ENCODE peak calls at places on chromosomes 6 and 20, in nine cellular contexts. L is breast epithelium, W is HCT116, Q is stomach, E is esophagus muscularis mucosa, U is upper lobe of left lung, S is spleen, H is sigmoid colon, C is transverse colon. K is an unnamed sample.

GRCh38 chr6:11398451-11399326 is 138.9 kb upstream of the TMEM170B start:
- DNase-seq in E (peak; percentile 12), U (no peak), C (no peak), S (no peak), Q (no peak), L (no peak), W (no peak), H (no peak), K (no peak)

GRCh38 chr6:53263915-53264314 is 84.8 kb downstream of the ELOVL5 start:
- DNase-seq in S (no peak), U (no peak), Q (no peak), W (no peak), H (no peak), L (no peak), E (no peak), C (no peak), K (no peak)

GRCh38 chr6:55052846-55053245 is 121.5 kb upstream of the HCRTR2 start:
- DNase-seq in E (no peak), H (no peak), Q (no peak), S (no peak), C (no peak), W (no peak), U (no peak), L (no peak), K (no peak)

GRCh38 chr20:59948212-59948611 is 8.0 kb downstream of the FAM217B start:
- DNase-seq in L (no peak), U (no peak), W (no peak), C (no peak), H (no peak), E (no peak), Q (no peak), S (no peak), K (no peak)

GRCh38 chr6:40631760-40632159 is 44.6 kb upstream of the LRFN2 start:
- DNase-seq in H (no peak), W (no peak), C (no peak), E (no peak), U (no peak), Q (no peak), L (no peak), S (no peak), K (no peak)

GRCh38 chr6:6927437-6928361 is 180.1 kb upstream of the RREB1 start:
- DNase-seq in L (no peak), S (peak; percentile 78), C (no peak), E (no peak), W (no peak), Q (no peak), H (no peak), U (peak; percentile 51), K (no peak)

GRCh38 chr20:5621305-5621704 is 128.9 kb upstream of the SHLD1 start:
- DNase-seq in L (peak; percentile 64), U (no peak), C (no peak), E (no peak), W (no peak), H (no peak), Q (peak; percentile 64), S (no peak), K (no peak)

GRCh38 chr6:142940487-142940886 is 4.5 kb downstream of the HIVEP2 start:
- DNase-seq in H (no peak), U (no peak), W (no peak), E (no peak), S (no peak), C (no peak), L (no peak), Q (no peak), K (no peak)

GRCh38 chr6:99568103-99568933 is at the start of gene CCNC:
- DNase-seq in U (peak; percentile 95), L (peak; percentile 92), W (peak; percentile 95), E (peak; percentile 98), Q (peak; percentile 93), C (peak; percentile 94), H (peak; percentile 97), S (peak; percentile 97), K (peak; percentile 96)

GRCh38 chr6:53461682-53462081 is 83.2 kb downstream of the GCLC start:
- DNase-seq in H (no peak), Q (no peak), E (no peak), U (no peak), W (no peak), C (peak; percentile 11), S (peak; percentile 75), L (no peak), K (no peak)

GRCh38 chr6:130070747-130071146 is 52.4 kb downstream of the L3MBTL3 start:
- DNase-seq in Q (no peak), H (no peak), E (no peak), S (no peak), L (no peak), U (no peak), W (no peak), C (no peak), K (no peak)

GRCh38 chr6:163369628-163370365 is 44.7 kb upstream of the QKI start:
- DNase-seq in E (no peak), L (no peak), U (no peak), Q (no peak), C (no peak), S (no peak), W (no peak), H (no peak), K (no peak)

GRCh38 chr6:161257778-161258457 is 15.9 kb downstream of the AGPAT4 start:
- DNase-seq in S (no peak), C (no peak), E (no peak), W (no peak), L (no peak), Q (no peak), U (no peak), H (peak; percentile 82), K (no peak)
- H3K27ac ChIP-seq in S (no peak overlapping the region), C (peak overlapping the region; percentile 12), E (peak overlapping the region; percentile 67), W (no peak overlapping the region), L (peak overlapping the region; percentile 3), Q (peak overlapping the region; percentile 36), U (peak overlapping the region; percentile 24), H (peak overlapping the region; percentile 33), K (peak overlapping the region; percentile 56)

GRCh38 chr20:32189123-32189410 is 18.5 kb downstream of the PLAGL2 start:
- DNase-seq in W (no peak), C (no peak), H (no peak), L (no peak), U (no peak), S (no peak), Q (no peak), E (no peak), K (no peak)

GRCh38 chr20:32191422-32191821 is 16.1 kb downstream of the PLAGL2 start:
- DNase-seq in L (no peak), W (no peak), U (no peak), Q (no peak), E (no peak), S (no peak), H (no peak), C (no peak), K (no peak)

GRCh38 chr20:32190608-32191415 is 16.7 kb downstream of the PLAGL2 start:
- DNase-seq in L (no peak), E (no peak), S (no peak), C (no peak), W (no peak), Q (no peak), U (no peak), H (no peak), K (no peak)

GRCh38 chr20:32188376-32189122 is 19.0 kb downstream of the PLAGL2 start:
- DNase-seq in Q (no peak), E (no peak), S (no peak), C (no peak), U (no peak), H (no peak), W (no peak), L (peak; percentile 38), K (no peak)

GRCh38 chr20:32189691-32190607 is 17.6 kb downstream of the PLAGL2 start:
- DNase-seq in L (peak; percentile 70), W (no peak), E (no peak), S (peak; percentile 81), C (peak; percentile 37), U (peak; percentile 89), H (peak; percentile 76), Q (peak; percentile 57), K (no peak)
- TF ChIP-seq POLR2A in L (no peak), W (no peak), E (no peak), S (no peak), C (no peak), U (no peak), H (no peak), Q (no peak), K (no peak)

DNA sequence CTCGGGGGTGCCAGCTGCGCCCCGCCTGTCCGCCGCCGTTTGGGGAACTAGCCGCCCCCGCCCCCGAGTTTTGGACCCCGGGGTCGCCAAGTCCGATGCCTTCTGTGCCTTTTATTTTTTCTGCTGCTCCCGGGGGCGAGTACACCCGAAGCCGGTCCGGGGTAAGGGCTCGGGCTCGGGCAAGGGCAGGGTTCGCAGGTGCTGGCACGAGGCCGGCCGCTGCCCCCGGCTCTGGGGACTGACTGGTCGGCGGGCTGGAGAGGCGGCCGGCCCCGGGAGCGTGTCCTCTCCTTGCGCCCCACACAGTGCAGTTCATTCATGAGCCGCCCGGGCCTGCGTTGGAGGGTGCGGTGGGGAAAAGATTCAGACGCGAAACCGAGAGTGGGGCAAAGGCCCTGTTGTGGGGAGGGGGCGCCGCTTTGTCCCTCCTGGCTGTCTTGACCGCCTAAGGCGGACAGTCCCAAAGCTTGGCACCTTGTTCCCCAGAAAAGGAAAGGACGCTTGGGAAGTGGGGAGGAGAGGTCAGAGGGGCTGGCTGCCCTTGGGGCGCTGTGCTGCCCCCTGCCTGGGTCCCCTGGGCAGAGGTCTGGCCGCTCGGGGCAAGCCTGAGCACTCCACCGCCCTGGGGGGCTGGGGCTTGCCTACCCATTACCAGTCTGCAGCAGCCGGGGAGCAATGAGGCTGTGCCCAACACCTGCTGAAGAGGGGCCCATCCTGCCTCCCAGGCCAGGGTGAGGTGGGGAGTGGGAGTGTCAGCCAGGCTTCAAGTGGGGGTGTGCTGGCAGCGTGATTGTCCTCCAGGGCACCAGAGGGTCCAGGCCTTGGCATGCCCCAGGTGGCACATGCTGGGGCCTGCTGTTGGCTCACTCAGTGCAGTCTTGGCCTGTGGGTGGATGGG is 915 bp downstream of the TMEM63B start:
- DNase-seq in Q (peak; percentile 54), C (peak; percentile 57), E (no peak), W (no peak), H (peak; percentile 78), U (peak; percentile 91), L (peak; percentile 58), S (peak; percentile 90), K (no peak)
- TF ChIP-seq POLR2AphosphoS5 in Q (no peak), C (no peak), E (no peak), W (no peak), H (no peak), U (no peak), L (no peak), S (no peak), K (no peak)

GRCh38 chr20:36493013-36493800 is 48.1 kb upstream of the MYL9 start:
- DNase-seq in E (no peak), C (peak; percentile 26), W (no peak), Q (no peak), U (peak; percentile 62), H (no peak), S (no peak), L (no peak), K (no peak)
- H3K27ac ChIP-seq in E (peak overlapping the region; percentile 86), C (peak overlapping the region; percentile 70), W (no peak overlapping the region), Q (peak overlapping the region; percentile 87), U (peak overlapping the region; percentile 73), H (peak overlapping the region; percentile 72), S (peak overlapping the region; percentile 23), L (peak overlapping the region; percentile 82), K (peak overlapping the region; percentile 70)

GRCh38 chr6:137780447-137781034 is 86.5 kb upstream of the TNFAIP3 start:
- DNase-seq in E (no peak), S (no peak), L (no peak), U (no peak), W (no peak), Q (no peak), C (no peak), H (no peak), K (no peak)
- TF ChIP-seq POLR2A in E (no peak), S (no peak), L (no peak), U (no peak), W (no peak), Q (no peak), C (no peak), H (no peak), K (no peak)

K was measured in vagina.